ENCODE peak calls at places on chromosomes 3 and 15, in nine cellular contexts. C is A172; R is RPMI8226; Z is HEK293T; W is NCI-H1417; I is activated B cell treated with CpG ODN at 0.5 μM for 24 hours; K is CD4-positive, alpha-beta memory T cell; A is fibroblast of lung; L is H54. D is an unnamed sample.

GRCh38 chr15:72203507-72203837 is 5.9 kb upstream of the GRAMD2A start:
- DNase-seq in C (peak), R (no peak), Z (no peak), I (no peak), A (peak), K (no peak), W (peak), L (no peak), D (no peak)

GRCh38 chr3:82637574-82637973 is 876.1 kb upstream of the GBE1 start:
- DNase-seq in C (no peak), K (no peak), I (no peak), W (no peak), A (no peak), Z (no peak), R (no peak), L (no peak), D (no peak)

GRCh38 chr3:14803101-14803980 is 15.4 kb upstream of the FGD5 start:
- DNase-seq in I (no peak), R (peak), C (peak), Z (peak), W (no peak), K (no peak), A (peak), L (no peak), D (no peak)

GRCh38 chr3:115551091-115551490 is 72.2 kb upstream of the GAP43 start:
- DNase-seq in C (no peak), I (no peak), W (peak), L (no peak), A (peak), R (no peak), K (no peak), Z (no peak), D (no peak)

GRCh38 chr3:136380530-136380929 is 130.4 kb downstream of the PCCB start:
- DNase-seq in R (no peak), W (no peak), I (no peak), A (peak), Z (no peak), C (peak), L (no peak), K (no peak), D (no peak)

GRCh38 chr3:88142094-88142624 is 7.6 kb upstream of the C3orf38 start:
- DNase-seq in I (no peak), L (no peak), Z (no peak), W (no peak), C (no peak), K (no peak), A (peak), R (no peak), D (no peak)

GRCh38 chr3:152019516-152019915 is 146.1 kb downstream of the SUCNR1 start:
- DNase-seq in I (no peak), L (no peak), Z (no peak), W (peak), A (no peak), K (no peak), R (no peak), C (no peak), D (no peak)

GRCh38 chr3:161266731-161267150 is 45.6 kb downstream of the NMD3 start:
- DNase-seq in R (no peak), K (no peak), I (no peak), Z (no peak), C (peak), W (peak), L (no peak), A (peak), D (no peak)

GRCh38 chr15:68483165-68483564 is 51.2 kb upstream of the ITGA11 start:
- DNase-seq in I (no peak), C (no peak), L (no peak), Z (no peak), R (no peak), A (no peak), K (no peak), W (no peak), D (no peak)